ENCODE peak calls at places on chromosomes 4 and X, in six cellular contexts. N is K562, U is upper lobe of left lung, Y is A549, O is HepG2, J is GM12878. V is an unnamed sample.

GRCh38 chr4:2058264-2059033 is 678 bp upstream of the NAT8L start:
- ATAC-seq in N (peak; percentile 56), U (no peak), Y (peak; percentile 30), O (peak; percentile 5), J (no peak), V (no peak)

GRCh38 chrX:101408530-101408836 is 461 bp downstream of the HNRNPH2 start:
- ATAC-seq in N (peak; percentile 65), U (no peak), Y (peak; percentile 43), O (no peak), J (peak; percentile 52), V (peak; percentile 1)

GRCh38 chr4:121217385-121217784 is 53.3 kb upstream of the TNIP3 start:
- ATAC-seq in N (no peak), U (no peak), Y (no peak), O (no peak), J (no peak), V (no peak)

GRCh38 chr4:105875233-105875632 is 20.0 kb upstream of the NPNT start:
- ATAC-seq in N (no peak), U (no peak), Y (no peak), O (no peak), J (no peak), V (no peak)

GRCh38 chrX:20437678-20438077 is 171.0 kb upstream of the RPS6KA3 start:
- ATAC-seq in N (no peak), U (no peak), Y (no peak), O (no peak), J (peak; percentile 53), V (no peak)

GRCh38 chr4:26110493-26110892 is 196.5 kb downstream of the SMIM20 start:
- ATAC-seq in N (peak; percentile 59), U (no peak), Y (no peak), O (no peak), J (no peak), V (no peak)

GRCh38 chr4:45438047-45438446 is 685.8 kb downstream of the GABRG1 start:
- ATAC-seq in N (no peak), U (no peak), Y (no peak), O (no peak), J (no peak), V (no peak)

GRCh38 chr4:149795256-149795655 is 20.4 kb downstream of the IQCM start:
- ATAC-seq in N (no peak), U (no peak), Y (no peak), O (peak; percentile 94), J (no peak), V (no peak)

GRCh38 chr4:40980318-40980883 is 230.6 kb downstream of the NSUN7 start:
- ATAC-seq in N (no peak), U (no peak), Y (peak; percentile 44), O (peak; percentile 74), J (peak; percentile 87), V (no peak)

GRCh38 chrX:39201305-39201990 is 400.2 kb downstream of the MID1IP1 start:
- ATAC-seq in N (peak; percentile 61), U (no peak), Y (no peak), O (no peak), J (peak; percentile 40), V (no peak)

GRCh38 chrX:78092296-78092695 is 11.8 kb upstream of the PGK1 start:
- ATAC-seq in N (peak; percentile 91), U (no peak), Y (peak; percentile 97), O (peak; percentile 99), J (peak; percentile 98), V (no peak)

GRCh38 chr4:85650908-85651307 is 176.0 kb downstream of the ARHGAP24 start:
- ATAC-seq in N (no peak), U (no peak), Y (no peak), O (no peak), J (no peak), V (no peak)

GRCh38 chr4:8502371-8502770 is 61.8 kb downstream of the TRMT44 start:
- ATAC-seq in N (no peak), U (no peak), Y (no peak), O (no peak), J (no peak), V (no peak)

GRCh38 chrX:12137982-12138365 is 299 bp upstream of the FRMPD4 start:
- ATAC-seq in N (no peak), U (no peak), Y (peak; percentile 77), O (no peak), J (no peak), V (no peak)

GRCh38 chr4:26589699-26590098 is 5.8 kb downstream of the TBC1D19 start:
- ATAC-seq in N (peak; percentile 57), U (no peak), Y (no peak), O (peak; percentile 67), J (peak; percentile 29), V (no peak)

GRCh38 chr4:25320374-25321172 is 8.0 kb downstream of the ZCCHC4 start:
- ATAC-seq in N (no peak), U (no peak), Y (peak; percentile 35), O (no peak), J (peak; percentile 53), V (no peak)

GRCh38 chrX:1398431-1399340 is 6.8 kb upstream of the SLC25A6 start:
- ATAC-seq in N (no peak), U (no peak), Y (peak; percentile 25), O (peak; percentile 8), J (no peak), V (peak; percentile 58)

DNA sequence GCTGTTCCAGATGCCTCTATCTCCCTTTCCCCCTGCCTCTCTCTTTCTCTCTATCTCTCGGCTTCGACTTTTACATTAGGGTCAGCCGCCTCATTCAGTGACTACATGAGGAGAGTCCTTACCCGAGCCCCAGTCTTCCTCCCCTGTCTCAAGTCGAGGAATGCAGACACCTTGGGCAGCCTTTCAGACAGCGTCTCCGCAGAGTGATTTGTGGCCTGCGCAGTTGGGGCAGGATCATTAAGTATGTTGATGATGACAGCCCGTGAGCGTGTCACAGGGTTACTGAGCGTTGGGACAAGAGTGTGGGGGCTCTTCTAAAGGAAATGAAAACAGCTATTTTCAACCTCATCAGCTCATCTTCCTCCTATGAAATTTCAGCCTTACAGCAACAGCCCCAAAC is 312.1 kb upstream of the GATB start:
- ATAC-seq in N (no peak), U (no peak), Y (no peak), O (no peak), J (no peak), V (no peak)
- TF ChIP-seq EP300 in N (no peak), U (no peak), Y (no peak), O (no peak), J (no peak), V (no peak)

GRCh38 chrX:47518105-47518504 is 35.1 kb upstream of the ZNF41 start:
- ATAC-seq in N (no peak), U (no peak), Y (no peak), O (no peak), J (no peak), V (no peak)

GRCh38 chrX:47523713-47524166 is 37.3 kb upstream of the ARAF start:
- ATAC-seq in N (no peak), U (peak; percentile 9), Y (peak; percentile 70), O (peak; percentile 65), J (peak; percentile 57), V (peak; percentile 34)

DNA sequence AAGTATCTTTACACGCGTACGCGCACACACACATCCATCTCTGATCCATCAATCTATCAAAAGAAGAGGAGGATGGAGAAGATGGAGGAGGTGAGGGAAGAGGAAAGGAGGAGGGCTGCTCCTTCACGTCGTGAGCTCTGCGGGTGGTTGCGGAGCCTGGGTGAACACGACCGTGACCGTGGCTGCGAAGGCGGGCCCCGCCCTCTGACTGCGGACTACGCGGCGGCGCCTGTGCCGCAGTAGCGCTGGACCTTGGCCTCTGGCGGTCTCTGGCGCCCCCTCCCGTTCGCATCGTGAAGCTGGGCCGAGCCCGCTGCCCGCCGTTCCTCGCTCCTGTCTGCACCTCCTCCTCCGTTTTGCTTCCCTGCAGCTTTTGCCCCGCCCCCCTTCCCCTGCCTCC is 37.7 kb upstream of the ARAF start:
- ATAC-seq in N (peak; percentile 100), U (peak; percentile 92), Y (peak; percentile 100), O (peak; percentile 98), J (peak; percentile 99), V (peak; percentile 97)
- TF ChIP-seq CTCF in N (peak; percentile 69), U (peak; percentile 86), Y (peak; percentile 74), O (peak; percentile 91), J (peak; percentile 85), V (peak; percentile 71)

GRCh38 chrX:113800955-113801354 is 782.9 kb upstream of the HTR2C start:
- ATAC-seq in N (no peak), U (no peak), Y (no peak), O (no peak), J (no peak), V (no peak)
- TF ChIP-seq EP300 in N (no peak), U (no peak), Y (no peak), O (no peak), J (no peak), V (no peak)

DNA sequence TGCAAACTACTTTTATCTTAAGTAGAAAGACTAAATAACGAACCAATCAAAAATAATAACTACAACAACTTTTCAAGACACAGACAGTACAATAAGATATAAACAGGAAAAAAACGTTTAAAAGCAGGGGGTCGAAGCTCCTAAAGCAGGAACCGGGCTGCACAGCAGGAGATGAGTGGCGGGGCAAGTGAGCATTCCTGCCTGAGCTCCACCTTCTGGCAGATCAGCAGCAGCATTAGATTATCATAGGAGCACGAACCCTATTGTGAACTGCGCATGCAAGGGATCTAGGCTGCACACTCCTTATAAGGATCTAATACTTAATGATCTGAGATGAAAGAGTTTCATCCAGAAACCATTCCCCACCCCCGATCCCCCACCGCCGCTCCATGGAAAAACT is 146.2 kb downstream of the TEX11 start:
- ATAC-seq in N (no peak), U (no peak), Y (peak; percentile 72), O (no peak), J (no peak), V (no peak)
- TF ChIP-seq CTCF in N (no peak), U (no peak), Y (no peak), O (peak; percentile 34), J (no peak), V (no peak)